ENCODE peak calls at places on chromosomes 7 and 10, in seven cellular contexts. L, D, F, P, Y, W and V are unnamed samples.
A peak's percentile ranks its signal among the peaks of the same experiment; 100 is the strongest.

GRCh38 chr7:4700577-4701235 is 18.6 kb downstream of the FOXK1 start:
- DNase-seq in L (no peak), D (no peak), F (no peak), P (no peak), Y (peak; percentile 91), W (no peak), V (no peak)

GRCh38 chr10:24822557-24822956 is 98.9 kb upstream of the ARHGAP21 start:
- DNase-seq in L (no peak), D (no peak), F (no peak), P (no peak), Y (no peak), W (no peak), V (no peak)

GRCh38 chr10:68280750-68281149 is 48.8 kb upstream of the ATOH7 start:
- DNase-seq in L (no peak), D (no peak), F (no peak), P (no peak), Y (no peak), W (no peak), V (no peak)

GRCh38 chr10:75431180-75432111 is at the start of gene LRMDA:
- DNase-seq in L (no peak), D (peak; percentile 35), F (peak; percentile 59), P (peak; percentile 42), Y (no peak), W (no peak), V (no peak)

GRCh38 chr10:61830846-61831273 is 70.6 kb upstream of the ARID5B start:
- DNase-seq in L (no peak), D (no peak), F (no peak), P (no peak), Y (peak; percentile 36), W (no peak), V (no peak)

GRCh38 chr10:79246209-79246581 is 101.1 kb upstream of the PPIF start:
- DNase-seq in L (no peak), D (no peak), F (peak; percentile 92), P (peak; percentile 79), Y (peak; percentile 21), W (peak; percentile 79), V (no peak)

GRCh38 chr10:34988397-34989067 is 101.6 kb downstream of the CUL2 start:
- DNase-seq in L (peak; percentile 44), D (no peak), F (no peak), P (no peak), Y (no peak), W (no peak), V (peak; percentile 43)

GRCh38 chr7:19815546-19815945 is 42.1 kb upstream of the TMEM196 start:
- DNase-seq in L (no peak), D (no peak), F (no peak), P (no peak), Y (no peak), W (no peak), V (no peak)

GRCh38 chr7:94941844-94942632 is 34.6 kb downstream of the PPP1R9A start:
- DNase-seq in L (no peak), D (no peak), F (no peak), P (no peak), Y (peak; percentile 13), W (no peak), V (no peak)

GRCh38 chr10:26311383-26311940 is 94.9 kb downstream of the GAD2 start:
- DNase-seq in L (no peak), D (no peak), F (no peak), P (no peak), Y (no peak), W (no peak), V (no peak)

GRCh38 chr10:112775892-112776679 is 174.0 kb upstream of the TCF7L2 start:
- DNase-seq in L (no peak), D (no peak), F (no peak), P (no peak), Y (no peak), W (no peak), V (no peak)

GRCh38 chr10:131464789-131465188 is 153.3 kb upstream of the TCERG1L start:
- DNase-seq in L (no peak), D (no peak), F (no peak), P (no peak), Y (no peak), W (no peak), V (no peak)

GRCh38 chr7:101126651-101127459 is at the start of gene SERPINE1:
- DNase-seq in L (peak; percentile 99), D (peak; percentile 46), F (peak; percentile 96), P (peak; percentile 91), Y (peak; percentile 98), W (peak; percentile 97), V (peak; percentile 100)

GRCh38 chr10:130300608-130301025 is 164.4 kb downstream of the GLRX3 start:
- DNase-seq in L (no peak), D (no peak), F (no peak), P (no peak), Y (no peak), W (no peak), V (no peak)

GRCh38 chr10:48450811-48451466 is 144.5 kb downstream of the MAPK8 start:
- DNase-seq in L (no peak), D (no peak), F (no peak), P (no peak), Y (no peak), W (no peak), V (no peak)

GRCh38 chr7:105222953-105223352 is 165.8 kb downstream of the SRPK2 start:
- DNase-seq in L (no peak), D (no peak), F (no peak), P (no peak), Y (no peak), W (no peak), V (no peak)

GRCh38 chr10:10642741-10643280 is 374.9 kb upstream of the CELF2 start:
- DNase-seq in L (no peak), D (no peak), F (peak; percentile 63), P (peak; percentile 23), Y (no peak), W (peak; percentile 7), V (no peak)

GRCh38 chr7:121872831-121873764 is at the start of gene PTPRZ1:
- DNase-seq in L (no peak), D (peak; percentile 53), F (no peak), P (no peak), Y (peak; percentile 21), W (no peak), V (no peak)

GRCh38 chr7:29255839-29256782 is 61.5 kb downstream of the CHN2 start:
- DNase-seq in L (peak; percentile 84), D (peak; percentile 65), F (no peak), P (no peak), Y (peak; percentile 70), W (no peak), V (peak; percentile 69)

GRCh38 chr7:93920496-93921189 is 892 bp upstream of the GNG11 start:
- DNase-seq in L (no peak), D (no peak), F (no peak), P (no peak), Y (peak; percentile 57), W (no peak), V (no peak)

GRCh38 chr7:25624837-25625236 is 396.6 kb upstream of the NPVF start:
- DNase-seq in L (no peak), D (no peak), F (peak; percentile 59), P (no peak), Y (no peak), W (no peak), V (no peak)

GRCh38 chr7:3234851-3235250 is 66.2 kb upstream of the SDK1 start:
- DNase-seq in L (no peak), D (no peak), F (no peak), P (no peak), Y (no peak), W (no peak), V (no peak)

GRCh38 chr7:140638311-140638791 is 2.3 kb downstream of the DENND2A start:
- DNase-seq in L (no peak), D (no peak), F (no peak), P (peak; percentile 45), Y (no peak), W (no peak), V (no peak)
- H3K27ac ChIP-seq in L (no peak overlapping the region), D (no peak overlapping the region), F (peak overlapping the region; percentile 98), P (peak overlapping the region; percentile 66), Y (no peak overlapping the region), W (no peak overlapping the region), V (no peak overlapping the region)

GRCh38 chr10:126384269-126384873 is 3.9 kb downstream of the ADAM12 start:
- DNase-seq in L (no peak), D (no peak), F (no peak), P (no peak), Y (no peak), W (no peak), V (no peak)

GRCh38 chr10:126391162-126391880 is 3.0 kb upstream of the ADAM12 start:
- DNase-seq in L (no peak), D (no peak), F (no peak), P (no peak), Y (no peak), W (no peak), V (no peak)

GRCh38 chr10:126390324-126390723 is 2.0 kb upstream of the ADAM12 start:
- DNase-seq in L (no peak), D (no peak), F (no peak), P (no peak), Y (no peak), W (no peak), V (no peak)

GRCh38 chr10:126387931-126388911 is at the start of gene ADAM12:
- DNase-seq in L (no peak), D (no peak), F (peak; percentile 59), P (peak; percentile 62), Y (peak; percentile 10), W (no peak), V (no peak)

DNA sequence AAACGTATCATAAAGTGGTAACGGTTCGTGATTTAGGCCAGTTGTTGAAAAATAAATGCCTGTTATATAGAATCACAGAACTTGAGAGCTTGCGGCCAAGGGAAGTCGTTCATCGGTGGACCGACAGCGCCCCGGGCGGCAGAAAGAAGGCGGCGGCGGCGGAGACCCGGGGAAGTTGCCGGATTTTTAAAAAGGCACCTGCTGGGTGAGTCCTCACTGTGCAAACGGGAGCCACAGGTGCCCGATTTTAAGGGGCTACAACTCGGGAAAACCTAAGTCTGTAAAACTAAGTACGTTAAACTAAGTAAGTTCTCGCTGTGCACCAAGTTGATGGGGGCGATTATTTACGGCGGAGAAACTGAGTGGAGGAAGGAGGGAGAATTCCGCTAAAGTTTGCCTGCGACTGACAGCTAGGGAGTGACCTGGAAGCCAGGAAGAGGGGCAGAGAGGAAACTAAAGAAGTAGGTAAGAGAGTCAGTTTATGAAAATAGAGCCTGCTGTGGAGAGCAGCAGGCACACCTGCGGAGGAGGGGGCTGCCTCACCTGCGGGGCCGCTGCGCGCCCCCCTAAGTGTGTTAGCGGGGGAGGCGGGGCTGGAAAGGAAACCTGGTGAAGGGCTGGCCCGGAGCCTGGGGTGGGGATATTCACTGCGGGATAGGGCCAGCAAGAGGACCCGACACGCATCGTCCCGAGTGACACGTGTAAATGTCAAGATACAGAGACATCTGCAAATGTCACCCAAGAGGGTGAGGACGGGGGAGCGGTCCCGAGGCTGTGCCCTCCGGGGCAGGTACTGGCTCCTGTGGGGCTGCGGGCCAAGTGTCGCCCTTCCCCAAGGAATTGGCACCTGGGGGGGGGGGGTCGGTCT is 1.0 kb downstream of the ADAM12 start:
- DNase-seq in L (no peak), D (no peak), F (peak; percentile 48), P (peak; percentile 55), Y (peak; percentile 48), W (no peak), V (no peak)
- H3K27ac ChIP-seq in L (no peak overlapping the region), D (no peak overlapping the region), F (no peak overlapping the region), P (no peak overlapping the region), Y (no peak overlapping the region), W (no peak overlapping the region), V (no peak overlapping the region)

GRCh38 chr10:119537953-119538630 is 4.4 kb downstream of the RGS10 start:
- DNase-seq in L (no peak), D (no peak), F (no peak), P (no peak), Y (no peak), W (no peak), V (no peak)
- H3K27ac ChIP-seq in L (no peak overlapping the region), D (no peak overlapping the region), F (no peak overlapping the region), P (no peak overlapping the region), Y (no peak overlapping the region), W (no peak overlapping the region), V (no peak overlapping the region)

GRCh38 chr7:31935115-31935514 is 135.1 kb downstream of the PDE1C start:
- DNase-seq in L (no peak), D (no peak), F (no peak), P (no peak), Y (peak; percentile 68), W (no peak), V (no peak)
- H3K27ac ChIP-seq in L (no peak overlapping the region), D (no peak overlapping the region), F (no peak overlapping the region), P (no peak overlapping the region), Y (no peak overlapping the region), W (no peak overlapping the region), V (no peak overlapping the region)